ENCODE peak calls at places on chromosomes 3 and 15, in ten cellular contexts. One of them, this sample, is unnamed.

GRCh38 chr15:52733696-52734255 is 54.6 kb upstream of the ATOSA start:
- DNase-seq in mammary epithelial cell: no peak
- DNase-seq in spleen: no peak
- DNase-seq in HCT116: no peak
- DNase-seq in brain microvascular endothelial cell: no peak
- DNase-seq in CD8-positive, alpha-beta T cell: no peak
- DNase-seq in right cardiac atrium: peak
- DNase-seq in breast epithelium: no peak
- DNase-seq in SK-N-SH: no peak
- DNase-seq in GM23338: no peak
- DNase-seq in this sample: no peak

GRCh38 chr15:43516185-43516584 is 1.2 kb upstream of the MAP1A start:
- DNase-seq in CD8-positive, alpha-beta T cell: no peak
- DNase-seq in mammary epithelial cell: no peak
- DNase-seq in breast epithelium: no peak
- DNase-seq in brain microvascular endothelial cell: no peak
- DNase-seq in GM23338: no peak
- DNase-seq in SK-N-SH: no peak
- DNase-seq in spleen: no peak
- DNase-seq in right cardiac atrium: peak
- DNase-seq in HCT116: no peak
- DNase-seq in this sample: peak

GRCh38 chr3:72311425-72311824 is 526.5 kb upstream of the PROK2 start:
- DNase-seq in GM23338: no peak
- DNase-seq in brain microvascular endothelial cell: no peak
- DNase-seq in mammary epithelial cell: no peak
- DNase-seq in SK-N-SH: no peak
- DNase-seq in CD8-positive, alpha-beta T cell: no peak
- DNase-seq in breast epithelium: no peak
- DNase-seq in HCT116: no peak
- DNase-seq in spleen: no peak
- DNase-seq in right cardiac atrium: no peak
- DNase-seq in this sample: no peak

GRCh38 chr15:76840830-76841460 is 64.2 kb downstream of the SCAPER start:
- DNase-seq in brain microvascular endothelial cell: peak
- DNase-seq in mammary epithelial cell: peak
- DNase-seq in right cardiac atrium: no peak
- DNase-seq in HCT116: peak
- DNase-seq in SK-N-SH: peak
- DNase-seq in spleen: no peak
- DNase-seq in CD8-positive, alpha-beta T cell: no peak
- DNase-seq in breast epithelium: no peak
- DNase-seq in GM23338: peak
- DNase-seq in this sample: peak

GRCh38 chr15:57606048-57606447 is 14.3 kb downstream of the MYZAP start:
- DNase-seq in mammary epithelial cell: no peak
- DNase-seq in spleen: no peak
- DNase-seq in brain microvascular endothelial cell: no peak
- DNase-seq in CD8-positive, alpha-beta T cell: no peak
- DNase-seq in breast epithelium: no peak
- DNase-seq in HCT116: no peak
- DNase-seq in GM23338: no peak
- DNase-seq in SK-N-SH: no peak
- DNase-seq in right cardiac atrium: no peak
- DNase-seq in this sample: no peak

GRCh38 chr3:129122697-129123055 is 1.1 kb upstream of the RAB43 start:
- DNase-seq in breast epithelium: peak
- DNase-seq in SK-N-SH: no peak
- DNase-seq in right cardiac atrium: no peak
- DNase-seq in CD8-positive, alpha-beta T cell: no peak
- DNase-seq in HCT116: no peak
- DNase-seq in brain microvascular endothelial cell: no peak
- DNase-seq in spleen: no peak
- DNase-seq in GM23338: peak
- DNase-seq in mammary epithelial cell: no peak
- DNase-seq in this sample: no peak

GRCh38 chr3:102630531-102630930 is 195.7 kb downstream of the ZPLD1 start:
- DNase-seq in mammary epithelial cell: no peak
- DNase-seq in CD8-positive, alpha-beta T cell: no peak
- DNase-seq in GM23338: no peak
- DNase-seq in spleen: no peak
- DNase-seq in SK-N-SH: no peak
- DNase-seq in brain microvascular endothelial cell: no peak
- DNase-seq in HCT116: no peak
- DNase-seq in breast epithelium: no peak
- DNase-seq in right cardiac atrium: no peak
- DNase-seq in this sample: no peak

GRCh38 chr15:44340410-44340809 is 51.9 kb downstream of the GOLM2 start:
- DNase-seq in CD8-positive, alpha-beta T cell: no peak
- DNase-seq in SK-N-SH: no peak
- DNase-seq in breast epithelium: no peak
- DNase-seq in right cardiac atrium: no peak
- DNase-seq in brain microvascular endothelial cell: peak
- DNase-seq in spleen: no peak
- DNase-seq in mammary epithelial cell: peak
- DNase-seq in GM23338: peak
- DNase-seq in HCT116: no peak
- DNase-seq in this sample: no peak

GRCh38 chr15:57565326-57565725 is 26.4 kb upstream of the MYZAP start:
- DNase-seq in brain microvascular endothelial cell: no peak
- DNase-seq in CD8-positive, alpha-beta T cell: no peak
- DNase-seq in GM23338: peak
- DNase-seq in spleen: no peak
- DNase-seq in right cardiac atrium: peak
- DNase-seq in SK-N-SH: no peak
- DNase-seq in breast epithelium: peak
- DNase-seq in HCT116: no peak
- DNase-seq in mammary epithelial cell: peak
- DNase-seq in this sample: no peak

GRCh38 chr3:31246293-31247062 is 286.2 kb upstream of the STT3B start:
- DNase-seq in HCT116: no peak
- DNase-seq in GM23338: no peak
- DNase-seq in spleen: no peak
- DNase-seq in brain microvascular endothelial cell: no peak
- DNase-seq in breast epithelium: no peak
- DNase-seq in SK-N-SH: no peak
- DNase-seq in right cardiac atrium: no peak
- DNase-seq in CD8-positive, alpha-beta T cell: no peak
- DNase-seq in mammary epithelial cell: no peak
- DNase-seq in this sample: no peak

GRCh38 chr3:13500133-13500885 is 20.2 kb downstream of the HDAC11 start:
- DNase-seq in SK-N-SH: peak
- DNase-seq in mammary epithelial cell: no peak
- DNase-seq in breast epithelium: no peak
- DNase-seq in right cardiac atrium: peak
- DNase-seq in CD8-positive, alpha-beta T cell: no peak
- DNase-seq in spleen: peak
- DNase-seq in HCT116: no peak
- DNase-seq in GM23338: peak
- DNase-seq in brain microvascular endothelial cell: peak
- DNase-seq in this sample: peak

GRCh38 chr3:172581757-172582166 is 58.5 kb upstream of the TNFSF10 start:
- DNase-seq in right cardiac atrium: no peak
- DNase-seq in SK-N-SH: no peak
- DNase-seq in breast epithelium: no peak
- DNase-seq in brain microvascular endothelial cell: no peak
- DNase-seq in GM23338: no peak
- DNase-seq in mammary epithelial cell: no peak
- DNase-seq in spleen: no peak
- DNase-seq in CD8-positive, alpha-beta T cell: no peak
- DNase-seq in HCT116: no peak
- DNase-seq in this sample: no peak

GRCh38 chr3:172577962-172578560 is 54.8 kb upstream of the TNFSF10 start:
- DNase-seq in mammary epithelial cell: no peak
- DNase-seq in brain microvascular endothelial cell: no peak
- DNase-seq in breast epithelium: no peak
- DNase-seq in GM23338: no peak
- DNase-seq in spleen: no peak
- DNase-seq in SK-N-SH: no peak
- DNase-seq in right cardiac atrium: no peak
- DNase-seq in CD8-positive, alpha-beta T cell: no peak
- DNase-seq in HCT116: no peak
- DNase-seq in this sample: no peak

GRCh38 chr3:172585954-172586353 is 62.7 kb upstream of the TNFSF10 start:
- DNase-seq in mammary epithelial cell: no peak
- DNase-seq in brain microvascular endothelial cell: no peak
- DNase-seq in CD8-positive, alpha-beta T cell: no peak
- DNase-seq in HCT116: no peak
- DNase-seq in breast epithelium: no peak
- DNase-seq in SK-N-SH: no peak
- DNase-seq in spleen: no peak
- DNase-seq in right cardiac atrium: no peak
- DNase-seq in GM23338: no peak
- DNase-seq in this sample: no peak

GRCh38 chr3:172582712-172583111 is 59.5 kb upstream of the TNFSF10 start:
- DNase-seq in CD8-positive, alpha-beta T cell: no peak
- DNase-seq in brain microvascular endothelial cell: no peak
- DNase-seq in right cardiac atrium: no peak
- DNase-seq in mammary epithelial cell: peak
- DNase-seq in spleen: no peak
- DNase-seq in HCT116: no peak
- DNase-seq in GM23338: no peak
- DNase-seq in breast epithelium: no peak
- DNase-seq in SK-N-SH: no peak
- DNase-seq in this sample: no peak

GRCh38 chr3:172580680-172581079 is 57.5 kb upstream of the TNFSF10 start:
- DNase-seq in mammary epithelial cell: no peak
- DNase-seq in brain microvascular endothelial cell: no peak
- DNase-seq in HCT116: no peak
- DNase-seq in CD8-positive, alpha-beta T cell: no peak
- DNase-seq in SK-N-SH: no peak
- DNase-seq in breast epithelium: no peak
- DNase-seq in GM23338: no peak
- DNase-seq in spleen: no peak
- DNase-seq in right cardiac atrium: no peak
- DNase-seq in this sample: no peak
- H3K27ac ChIP-seq in mammary epithelial cell: no peak
- H3K27ac ChIP-seq in brain microvascular endothelial cell: no peak
- H3K27ac ChIP-seq in HCT116: no peak
- H3K27ac ChIP-seq in CD8-positive, alpha-beta T cell: no peak
- H3K27ac ChIP-seq in SK-N-SH: no peak
- H3K27ac ChIP-seq in breast epithelium: peak
- H3K27ac ChIP-seq in GM23338: no peak
- H3K27ac ChIP-seq in spleen: peak
- H3K27ac ChIP-seq in right cardiac atrium: no peak
- H3K27ac ChIP-seq in this sample: no peak

DNA sequence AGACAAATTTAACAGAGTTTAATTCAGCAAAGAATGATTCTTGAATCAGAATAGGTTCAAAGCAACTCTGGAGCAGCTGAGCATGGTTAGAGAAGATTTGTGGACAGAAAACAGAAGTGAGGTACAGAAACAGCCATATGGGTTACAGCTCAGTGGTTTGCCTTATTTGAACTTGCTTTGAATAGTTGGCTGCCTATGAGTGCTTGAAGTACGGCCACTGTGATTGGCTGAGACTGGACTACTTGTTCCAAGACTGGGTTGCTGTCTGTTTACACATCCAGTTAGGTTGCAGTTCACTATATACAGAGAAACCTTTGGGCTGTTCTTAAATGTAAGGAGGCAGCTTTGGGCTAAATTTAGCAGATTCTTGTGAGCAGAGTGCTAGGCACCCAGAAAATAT is 79.4 kb upstream of the CADPS start:
- DNase-seq in mammary epithelial cell: no peak
- DNase-seq in spleen: no peak
- DNase-seq in SK-N-SH: no peak
- DNase-seq in brain microvascular endothelial cell: no peak
- DNase-seq in right cardiac atrium: no peak
- DNase-seq in GM23338: no peak
- DNase-seq in breast epithelium: no peak
- DNase-seq in CD8-positive, alpha-beta T cell: no peak
- DNase-seq in HCT116: no peak
- DNase-seq in this sample: peak
- H3K27ac ChIP-seq in mammary epithelial cell: no peak
- H3K27ac ChIP-seq in spleen: no peak
- H3K27ac ChIP-seq in SK-N-SH: no peak
- H3K27ac ChIP-seq in brain microvascular endothelial cell: no peak
- H3K27ac ChIP-seq in right cardiac atrium: no peak
- H3K27ac ChIP-seq in GM23338: no peak
- H3K27ac ChIP-seq in breast epithelium: no peak
- H3K27ac ChIP-seq in CD8-positive, alpha-beta T cell: no peak
- H3K27ac ChIP-seq in HCT116: no peak
- H3K27ac ChIP-seq in this sample: no peak

DNA sequence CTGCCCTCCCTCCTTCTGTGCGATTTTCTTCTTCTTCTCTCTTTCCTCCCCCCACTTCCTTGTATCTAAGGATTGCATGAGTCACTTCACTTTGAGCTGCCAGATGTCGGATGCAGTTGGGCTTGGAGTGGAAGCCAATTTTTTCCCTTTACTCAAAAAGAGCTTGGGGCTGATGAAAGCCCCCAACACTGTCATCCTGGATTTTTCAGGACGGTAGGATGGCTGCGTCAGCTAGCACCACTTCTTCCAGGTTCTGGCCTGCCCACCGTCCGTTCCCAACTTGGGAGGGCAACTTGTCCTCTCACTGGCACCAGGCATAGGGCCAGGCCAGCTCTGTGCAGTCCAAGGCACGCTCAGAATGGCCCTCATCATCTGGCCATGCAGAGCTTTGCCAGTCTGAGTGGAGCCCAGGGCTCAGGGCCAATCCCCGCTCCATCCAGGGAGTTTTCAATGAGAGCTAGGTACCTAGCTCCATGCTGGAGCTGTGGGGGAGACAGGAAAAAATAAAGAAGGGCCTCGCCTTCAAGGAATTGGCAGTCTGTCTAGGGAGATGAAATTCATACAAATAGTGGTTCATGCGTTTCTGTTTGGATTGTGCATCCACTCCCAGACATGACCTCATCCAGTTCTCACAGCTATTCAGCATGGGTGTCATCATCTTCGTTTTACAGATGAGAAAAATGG is 47.7 kb upstream of the INSYN1 start:
- DNase-seq in mammary epithelial cell: peak
- DNase-seq in GM23338: no peak
- DNase-seq in SK-N-SH: no peak
- DNase-seq in spleen: peak
- DNase-seq in breast epithelium: peak
- DNase-seq in right cardiac atrium: peak
- DNase-seq in CD8-positive, alpha-beta T cell: no peak
- DNase-seq in HCT116: no peak
- DNase-seq in brain microvascular endothelial cell: peak
- DNase-seq in this sample: no peak
- H3K27ac ChIP-seq in mammary epithelial cell: no peak
- H3K27ac ChIP-seq in GM23338: no peak
- H3K27ac ChIP-seq in SK-N-SH: peak
- H3K27ac ChIP-seq in spleen: no peak
- H3K27ac ChIP-seq in breast epithelium: peak
- H3K27ac ChIP-seq in right cardiac atrium: peak
- H3K27ac ChIP-seq in CD8-positive, alpha-beta T cell: no peak
- H3K27ac ChIP-seq in HCT116: no peak
- H3K27ac ChIP-seq in brain microvascular endothelial cell: peak
- H3K27ac ChIP-seq in this sample: no peak

DNA sequence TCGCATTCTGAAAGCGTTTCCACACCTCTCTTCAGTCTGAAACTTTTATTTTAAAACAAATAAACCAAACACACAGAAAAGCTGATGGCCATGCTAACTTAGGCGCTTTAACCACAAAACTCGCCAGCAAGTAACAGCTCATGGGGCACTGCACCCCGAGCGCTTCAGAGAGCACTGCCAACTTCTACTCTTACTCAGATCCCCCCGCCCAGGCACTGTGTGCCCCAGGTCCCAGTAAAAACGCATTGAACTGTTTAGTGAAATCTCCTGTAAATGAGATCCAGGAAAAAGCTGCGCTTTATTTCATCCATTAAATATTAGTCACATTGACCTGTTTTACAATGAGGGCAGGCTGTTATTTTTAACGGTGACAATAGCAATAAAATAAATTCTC is 99.7 kb downstream of the LRIG1 start:
- DNase-seq in SK-N-SH: no peak
- DNase-seq in GM23338: no peak
- DNase-seq in spleen: no peak
- DNase-seq in brain microvascular endothelial cell: no peak
- DNase-seq in CD8-positive, alpha-beta T cell: no peak
- DNase-seq in breast epithelium: no peak
- DNase-seq in HCT116: no peak
- DNase-seq in right cardiac atrium: no peak
- DNase-seq in mammary epithelial cell: no peak
- DNase-seq in this sample: no peak
- H3K27ac ChIP-seq in SK-N-SH: no peak
- H3K27ac ChIP-seq in GM23338: peak
- H3K27ac ChIP-seq in spleen: no peak
- H3K27ac ChIP-seq in brain microvascular endothelial cell: no peak
- H3K27ac ChIP-seq in CD8-positive, alpha-beta T cell: no peak
- H3K27ac ChIP-seq in breast epithelium: peak
- H3K27ac ChIP-seq in HCT116: no peak
- H3K27ac ChIP-seq in right cardiac atrium: no peak
- H3K27ac ChIP-seq in mammary epithelial cell: no peak
- H3K27ac ChIP-seq in this sample: no peak